ENCODE peak calls at places on chromosomes 16 and 17, in four cellular contexts. H is osteoblast, U is NCI-H1105 treated with DMSO at 0.1 percent for 48 hours, N is prostate gland. B is an unnamed sample.

GRCh38 chr17:33209671-33210070 is 83.4 kb downstream of the ASIC2 start:
- DNase-seq in U (no peak), N (no peak), H (no peak), B (no peak)

GRCh38 chr16:75087040-75087979 is 29.3 kb downstream of the LDHD start:
- DNase-seq in H (no peak), U (peak), N (no peak), B (no peak)

GRCh38 chr16:84423416-84423837 is 55.1 kb downstream of the ATP2C2 start:
- DNase-seq in N (no peak), U (no peak), H (peak), B (no peak)

GRCh38 chr17:79902146-79902791 is 63.0 kb upstream of the CBX4 start:
- DNase-seq in U (no peak), H (no peak), N (no peak), B (no peak)

GRCh38 chr16:65967376-65967775 is 399.1 kb upstream of the CDH5 start:
- DNase-seq in U (no peak), N (no peak), H (no peak), B (no peak)

GRCh38 chr17:46158323-46159296 is 34.6 kb downstream of the KANSL1 start:
- DNase-seq in N (no peak), H (no peak), U (peak), B (no peak)

GRCh38 chr16:13961099-13961811 is 41.3 kb downstream of the ERCC4 start:
- DNase-seq in U (peak), N (no peak), H (no peak), B (no peak)

GRCh38 chr17:8060274-8060673 is 21.4 kb downstream of the ALOX15B start:
- DNase-seq in H (peak), U (peak), N (peak), B (peak)

GRCh38 chr17:21171970-21172510 is 41.9 kb downstream of the TMEM11 start:
- DNase-seq in H (no peak), U (no peak), N (no peak), B (no peak)

GRCh38 chr16:16048904-16049582 is 99.6 kb downstream of the ABCC1 start:
- DNase-seq in N (no peak), U (no peak), H (no peak), B (no peak)